ENCODE peak calls at places on chromosomes 13 and 19, in five cellular contexts. W, H, N, S and J are unnamed samples. For H3K4me1, the result is how much of the 10 kb centered on the place peaks cover.

GRCh38 chr19:33438016-33438671 is 64.6 kb downstream of the CEBPG start:
- DNase-seq in W (no peak), H (no peak), N (no peak), S (peak), J (no peak)

GRCh38 chr19:2180114-2180513 is 16.4 kb downstream of the DOT1L start:
- DNase-seq in W (no peak), H (no peak), N (no peak), S (no peak), J (no peak)

GRCh38 chr19:6481541-6482342 is at the start of gene DENND1C:
- DNase-seq in W (no peak), H (no peak), N (peak), S (no peak), J (peak)

GRCh38 chr13:77349365-77349764 is 22.5 kb upstream of the MYCBP2 start:
- DNase-seq in W (no peak), H (no peak), N (no peak), S (no peak), J (no peak)

GRCh38 chr19:47230122-47230920 is 678 bp downstream of the BBC3 start:
- DNase-seq in W (peak), H (peak), N (peak), S (no peak), J (peak)

GRCh38 chr19:38391911-38392464 is 3.5 kb downstream of the SPRED3 start:
- DNase-seq in W (no peak), H (no peak), N (no peak), S (no peak), J (no peak)

GRCh38 chr19:2974342-2974932 is 2.9 kb upstream of the TLE6 start:
- DNase-seq in W (peak), H (peak), N (no peak), S (peak), J (no peak)

GRCh38 chr19:46859637-46860124 is 1.1 kb upstream of the ARHGAP35 start:
- DNase-seq in W (peak), H (peak), N (peak), S (peak), J (peak)

GRCh38 chr13:46687810-46688209 is 109.2 kb downstream of the ESD start:
- DNase-seq in W (no peak), H (no peak), N (no peak), S (no peak), J (no peak)

GRCh38 chr19:35828694-35829301 is 16.2 kb upstream of the PRODH2 start:
- DNase-seq in W (peak), H (no peak), N (peak), S (peak), J (peak)

GRCh38 chr19:44635581-44636438 is 7.9 kb upstream of the PVR start:
- DNase-seq in W (no peak), H (no peak), N (no peak), S (no peak), J (no peak)

GRCh38 chr19:55305491-55305890 is 19.6 kb downstream of the TMEM150B start:
- DNase-seq in W (peak), H (no peak), N (peak), S (peak), J (peak)

GRCh38 chr13:112060431-112060830 is 6.5 kb upstream of the SOX1 start:
- DNase-seq in W (no peak), H (no peak), N (no peak), S (no peak), J (no peak)

GRCh38 chr13:29703421-29703820 is 107.9 kb upstream of the SLC7A1 start:
- DNase-seq in W (no peak), H (no peak), N (no peak), S (no peak), J (no peak)

GRCh38 chr13:39982745-39983144 is 327.3 kb downstream of the COG6 start:
- DNase-seq in W (no peak), H (no peak), N (no peak), S (peak), J (no peak)

GRCh38 chr13:44523176-44524017 is 52.7 kb downstream of the TSC22D1 start:
- DNase-seq in W (no peak), H (no peak), N (no peak), S (no peak), J (no peak)

GRCh38 chr13:34901577-34901976 is 40.5 kb upstream of the NBEA start:
- DNase-seq in W (no peak), H (no peak), N (no peak), S (no peak), J (no peak)

GRCh38 chr13:95300625-95301134 is 571 bp downstream of the ABCC4 start:
- DNase-seq in W (peak), H (no peak), N (peak), S (peak), J (peak)

GRCh38 chr13:71255633-71256032 is 611.4 kb downstream of the DACH1 start:
- DNase-seq in W (no peak), H (no peak), N (no peak), S (no peak), J (no peak)

GRCh38 chr19:11673608-11674041 is 65.1 kb downstream of the ZNF823 start:
- DNase-seq in W (peak), H (no peak), N (peak), S (peak), J (peak)

GRCh38 chr19:39223703-39224279 is 19.7 kb upstream of the SYCN start:
- DNase-seq in W (no peak), H (no peak), N (peak), S (no peak), J (no peak)

GRCh38 chr19:49688531-49689132 is 762 bp upstream of the ADM5 start:
- DNase-seq in W (no peak), H (no peak), N (no peak), S (no peak), J (no peak)
- H3K4me3 ChIP-seq in W (no peak), H (no peak), N (no peak), S (no peak), J (no peak)

GRCh38 chr19:29681422-29682235 is 16.4 kb downstream of the PLEKHF1 start:
- DNase-seq in W (no peak), H (no peak), N (no peak), S (no peak), J (no peak)

GRCh38 chr19:29685326-29685725 is 20.1 kb downstream of the PLEKHF1 start:
- DNase-seq in W (no peak), H (no peak), N (no peak), S (no peak), J (no peak)

GRCh38 chr19:29680937-29681336 is 15.7 kb downstream of the PLEKHF1 start:
- DNase-seq in W (no peak), H (no peak), N (no peak), S (no peak), J (no peak)

GRCh38 chr19:29682236-29682895 is 17.1 kb downstream of the PLEKHF1 start:
- DNase-seq in W (no peak), H (no peak), N (no peak), S (no peak), J (no peak)

GRCh38 chr19:29683009-29683408 is 17.7 kb downstream of the PLEKHF1 start:
- DNase-seq in W (no peak), H (no peak), N (no peak), S (no peak), J (no peak)
- H3K4me1 ChIP-seq in W (under half), H (half or more), N (under half), S (under half), J (half or more)

DNA sequence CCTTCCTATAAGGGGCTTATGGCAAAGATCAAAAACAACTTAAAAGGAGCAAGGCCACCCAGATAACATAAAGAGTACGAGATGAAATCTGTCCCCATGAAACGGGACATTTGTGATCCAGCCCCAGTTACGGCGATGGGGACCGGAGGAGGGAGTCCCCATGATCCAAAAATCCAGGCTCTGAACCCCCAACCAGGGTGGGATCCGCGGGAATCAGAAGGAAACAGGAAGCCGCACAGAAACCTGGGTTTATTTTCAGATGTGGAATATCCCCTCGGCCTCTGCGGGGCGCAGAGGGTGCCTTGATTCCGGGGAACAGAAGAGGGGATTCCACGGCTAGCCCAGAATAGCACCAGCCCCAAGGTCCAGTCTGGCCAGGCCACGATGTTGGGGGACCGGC is 5.0 kb downstream of the PTPRS start:
- DNase-seq in W (no peak), H (no peak), N (no peak), S (no peak), J (no peak)
- TF ChIP-seq CTCF in W (no peak), H (no peak), N (no peak), S (no peak), J (no peak)

GRCh38 chr19:50414850-50415660 is 3.7 kb upstream of the SPIB start:
- DNase-seq in W (peak), H (peak), N (peak), S (peak), J (peak)
- H3K4me3 ChIP-seq in W (no peak), H (no peak), N (no peak), S (no peak), J (no peak)

GRCh38 chr13:99263386-99263785 is 5.2 kb upstream of the GPR18 start:
- DNase-seq in W (no peak), H (no peak), N (no peak), S (no peak), J (no peak)
- H3K4me1 ChIP-seq in W (under half), H (under half), N (under half), S (under half), J (under half)

GRCh38 chr19:15154002-15154612 is 46.7 kb downstream of the NOTCH3 start:
- DNase-seq in W (peak), H (no peak), N (peak), S (no peak), J (no peak)
- TF ChIP-seq CTCF in W (peak), H (no peak), N (no peak), S (peak), J (no peak)

GRCh38 chr13:62473190-62473943 is 1057.7 kb upstream of the PCDH20 start:
- DNase-seq in W (no peak), H (no peak), N (no peak), S (no peak), J (no peak)

DNA sequence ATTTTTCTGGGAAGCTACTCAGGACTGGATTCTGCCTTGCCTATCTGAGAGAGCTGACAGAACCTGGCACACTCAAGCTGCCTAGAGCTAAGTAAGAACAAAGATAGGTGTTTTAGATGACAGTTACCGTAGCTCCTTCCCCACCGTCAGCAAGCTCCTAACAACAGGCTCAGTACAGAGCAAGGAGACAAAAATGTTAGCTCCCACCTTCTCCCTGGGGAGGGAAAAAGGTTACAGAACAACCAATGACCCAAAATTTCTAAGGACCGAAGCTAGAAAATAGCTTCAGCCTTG is 1058.2 kb upstream of the PCDH20 start:
- DNase-seq in W (no peak), H (no peak), N (no peak), S (no peak), J (no peak)
- H3K4me3 ChIP-seq in W (no peak), H (no peak), N (no peak), S (no peak), J (no peak)